ENCODE peak calls at places on chromosome 4, in six cellular contexts. Q, O, A, K, S and C are unnamed samples.

GRCh38 chr4:126081336-126081735 is 766.6 kb downstream of the FAT4 start:
- DNase-seq in Q (no peak), O (no peak), A (no peak), K (no peak), S (no peak), C (no peak)

GRCh38 chr4:183471960-183472708 is 27.7 kb downstream of the CDKN2AIP start:
- DNase-seq in Q (peak; percentile 61), O (peak; percentile 94), A (peak; percentile 70), K (peak; percentile 88), S (peak; percentile 85), C (peak; percentile 72)

GRCh38 chr4:38857354-38858096 is 908 bp upstream of the TLR6 start:
- DNase-seq in Q (no peak), O (no peak), A (no peak), K (no peak), S (peak; percentile 23), C (peak; percentile 38)

GRCh38 chr4:25144870-25145481 is 15.3 kb downstream of the SEPSECS start:
- DNase-seq in Q (no peak), O (no peak), A (peak; percentile 16), K (no peak), S (no peak), C (peak; percentile 31)

GRCh38 chr4:39548425-39549067 is 21.3 kb upstream of the UGDH start:
- DNase-seq in Q (no peak), O (no peak), A (no peak), K (no peak), S (no peak), C (no peak)

GRCh38 chr4:51851090-51851936 is 8.4 kb downstream of the DCUN1D4 start:
- DNase-seq in Q (no peak), O (no peak), A (no peak), K (no peak), S (no peak), C (no peak)

GRCh38 chr4:76856183-76856969 is 41.6 kb downstream of the SOWAHB start:
- DNase-seq in Q (no peak), O (peak; percentile 29), A (no peak), K (no peak), S (no peak), C (no peak)

GRCh38 chr4:173057906-173058305 is 110.7 kb upstream of the GALNT7 start:
- DNase-seq in Q (no peak), O (no peak), A (no peak), K (no peak), S (no peak), C (no peak)

GRCh38 chr4:83025563-83025962 is 9.4 kb upstream of the COPS4 start:
- DNase-seq in Q (no peak), O (no peak), A (no peak), K (no peak), S (no peak), C (no peak)

GRCh38 chr4:29052266-29052665 is 1667.9 kb upstream of the PCDH7 start:
- DNase-seq in Q (no peak), O (no peak), A (no peak), K (no peak), S (no peak), C (no peak)

GRCh38 chr4:186037692-186038658 is 31.0 kb upstream of the TLR3 start:
- DNase-seq in Q (peak; percentile 12), O (peak; percentile 61), A (peak; percentile 55), K (no peak), S (peak; percentile 42), C (peak; percentile 72)

GRCh38 chr4:169619518-169619957 is 840 bp upstream of the CLCN3 start:
- DNase-seq in Q (peak; percentile 15), O (no peak), A (peak; percentile 36), K (peak; percentile 49), S (peak; percentile 55), C (peak; percentile 51)

GRCh38 chr4:68951078-68951805 is at the start of gene UGT2A3:
- DNase-seq in Q (no peak), O (no peak), A (no peak), K (peak; percentile 76), S (no peak), C (no peak)

GRCh38 chr4:72975488-72975784 is 94.1 kb downstream of the COX18 start:
- DNase-seq in Q (no peak), O (no peak), A (no peak), K (no peak), S (no peak), C (no peak)

GRCh38 chr4:13483142-13484044 is 747 bp downstream of the RAB28 start:
- DNase-seq in Q (no peak), O (peak; percentile 4), A (peak; percentile 24), K (no peak), S (peak; percentile 23), C (peak; percentile 31)

GRCh38 chr4:138977525-138977924 is 38.1 kb upstream of the NOCT start:
- DNase-seq in Q (no peak), O (no peak), A (no peak), K (no peak), S (no peak), C (peak; percentile 59)

GRCh38 chr4:7062816-7063215 is 5.0 kb downstream of the GRPEL1 start:
- DNase-seq in Q (no peak), O (no peak), A (no peak), K (no peak), S (no peak), C (no peak)

GRCh38 chr4:80365928-80366327 is 30.4 kb downstream of the CFAP299 start:
- DNase-seq in Q (no peak), O (peak; percentile 22), A (peak; percentile 33), K (no peak), S (peak; percentile 64), C (peak; percentile 53)

GRCh38 chr4:150379454-150379853 is 202.5 kb upstream of the MAB21L2 start:
- DNase-seq in Q (no peak), O (no peak), A (no peak), K (no peak), S (no peak), C (no peak)

GRCh38 chr4:20394471-20394870 is 142.8 kb downstream of the SLIT2 start:
- DNase-seq in Q (no peak), O (no peak), A (peak; percentile 46), K (no peak), S (no peak), C (no peak)

GRCh38 chr4:151238477-151238876 is 38.5 kb upstream of the PRSS48 start:
- DNase-seq in Q (no peak), O (no peak), A (no peak), K (no peak), S (no peak), C (no peak)